ENCODE peak calls at places on chromosomes 16 and 17, in seven cellular contexts. One of them, this sample, is unnamed.

GRCh38 chr17:19747829-19748806 is at the start of gene ALDH3A1:
- DNase-seq in fibroblast of pulmonary artery: no peak
- DNase-seq in BE2C: no peak
- DNase-seq in CD8-positive, alpha-beta memory T cell: no peak
- DNase-seq in HAP-1: no peak
- DNase-seq in fibroblast of the conjunctiva: peak; percentile 27
- DNase-seq in KG1: no peak
- DNase-seq in this sample: no peak

GRCh38 chr16:67917852-67918236 is 13.8 kb downstream of the CTRL start:
- DNase-seq in fibroblast of pulmonary artery: peak; percentile 44
- DNase-seq in BE2C: no peak
- DNase-seq in CD8-positive, alpha-beta memory T cell: no peak
- DNase-seq in HAP-1: no peak
- DNase-seq in fibroblast of the conjunctiva: no peak
- DNase-seq in KG1: no peak
- DNase-seq in this sample: no peak

GRCh38 chr17:33242725-33243124 is 50.4 kb downstream of the ASIC2 start:
- DNase-seq in fibroblast of pulmonary artery: no peak
- DNase-seq in BE2C: no peak
- DNase-seq in CD8-positive, alpha-beta memory T cell: no peak
- DNase-seq in HAP-1: no peak
- DNase-seq in fibroblast of the conjunctiva: no peak
- DNase-seq in KG1: no peak
- DNase-seq in this sample: peak; percentile 61

GRCh38 chr17:41223821-41224220 is 2.6 kb upstream of the KRTAP9-2 start:
- DNase-seq in fibroblast of pulmonary artery: peak; percentile 20
- DNase-seq in BE2C: no peak
- DNase-seq in CD8-positive, alpha-beta memory T cell: no peak
- DNase-seq in HAP-1: no peak
- DNase-seq in fibroblast of the conjunctiva: no peak
- DNase-seq in KG1: no peak
- DNase-seq in this sample: no peak

GRCh38 chr17:43226393-43226792 is 2.0 kb downstream of the CCDC200 start:
- DNase-seq in fibroblast of pulmonary artery: no peak
- DNase-seq in BE2C: no peak
- DNase-seq in CD8-positive, alpha-beta memory T cell: no peak
- DNase-seq in HAP-1: no peak
- DNase-seq in fibroblast of the conjunctiva: no peak
- DNase-seq in KG1: no peak
- DNase-seq in this sample: no peak

GRCh38 chr17:76462556-76463290 is 4.7 kb upstream of the AANAT start:
- DNase-seq in fibroblast of pulmonary artery: no peak
- DNase-seq in BE2C: no peak
- DNase-seq in CD8-positive, alpha-beta memory T cell: no peak
- DNase-seq in HAP-1: no peak
- DNase-seq in fibroblast of the conjunctiva: no peak
- DNase-seq in KG1: no peak
- DNase-seq in this sample: no peak

GRCh38 chr17:77527394-77527793 is 386.6 kb downstream of the SEC14L1 start:
- DNase-seq in fibroblast of pulmonary artery: no peak
- DNase-seq in BE2C: no peak
- DNase-seq in CD8-positive, alpha-beta memory T cell: no peak
- DNase-seq in HAP-1: no peak
- DNase-seq in fibroblast of the conjunctiva: no peak
- DNase-seq in KG1: no peak
- DNase-seq in this sample: no peak

GRCh38 chr16:2058901-2059300 is 11.1 kb downstream of the TSC2 start:
- DNase-seq in fibroblast of pulmonary artery: no peak
- DNase-seq in BE2C: no peak
- DNase-seq in CD8-positive, alpha-beta memory T cell: no peak
- DNase-seq in HAP-1: no peak
- DNase-seq in fibroblast of the conjunctiva: no peak
- DNase-seq in KG1: no peak
- DNase-seq in this sample: peak; percentile 41

GRCh38 chr17:2125013-2125535 is 70.2 kb downstream of the HIC1 start:
- DNase-seq in fibroblast of pulmonary artery: peak; percentile 72
- DNase-seq in BE2C: no peak
- DNase-seq in CD8-positive, alpha-beta memory T cell: no peak
- DNase-seq in HAP-1: no peak
- DNase-seq in fibroblast of the conjunctiva: no peak
- DNase-seq in KG1: no peak
- DNase-seq in this sample: no peak

GRCh38 chr16:85522517-85522841 is 90.6 kb upstream of the GSE1 start:
- DNase-seq in fibroblast of pulmonary artery: no peak
- DNase-seq in BE2C: no peak
- DNase-seq in CD8-positive, alpha-beta memory T cell: no peak
- DNase-seq in HAP-1: no peak
- DNase-seq in fibroblast of the conjunctiva: no peak
- DNase-seq in KG1: no peak
- DNase-seq in this sample: no peak

GRCh38 chr16:68732068-68732680 is 4.9 kb upstream of the CDH1 start:
- DNase-seq in fibroblast of pulmonary artery: no peak
- DNase-seq in BE2C: peak; percentile 34
- DNase-seq in CD8-positive, alpha-beta memory T cell: no peak
- DNase-seq in HAP-1: no peak
- DNase-seq in fibroblast of the conjunctiva: no peak
- DNase-seq in KG1: no peak
- DNase-seq in this sample: no peak

GRCh38 chr16:10871157-10871991 is 5.6 kb upstream of the CIITA start:
- DNase-seq in fibroblast of pulmonary artery: peak; percentile 56
- DNase-seq in BE2C: no peak
- DNase-seq in CD8-positive, alpha-beta memory T cell: no peak
- DNase-seq in HAP-1: no peak
- DNase-seq in fibroblast of the conjunctiva: peak; percentile 13
- DNase-seq in KG1: peak; percentile 45
- DNase-seq in this sample: peak; percentile 11

GRCh38 chr16:7393680-7394079 is 61.0 kb downstream of the RBFOX1 start:
- DNase-seq in fibroblast of pulmonary artery: no peak
- DNase-seq in BE2C: no peak
- DNase-seq in CD8-positive, alpha-beta memory T cell: no peak
- DNase-seq in HAP-1: no peak
- DNase-seq in fibroblast of the conjunctiva: no peak
- DNase-seq in KG1: no peak
- DNase-seq in this sample: no peak

GRCh38 chr16:49236216-49236615 is 45.4 kb downstream of the CBLN1 start:
- DNase-seq in fibroblast of pulmonary artery: no peak
- DNase-seq in BE2C: no peak
- DNase-seq in CD8-positive, alpha-beta memory T cell: no peak
- DNase-seq in HAP-1: no peak
- DNase-seq in fibroblast of the conjunctiva: no peak
- DNase-seq in KG1: no peak
- DNase-seq in this sample: no peak

GRCh38 chr16:29705030-29705429 is 26.1 kb downstream of the QPRT start:
- DNase-seq in fibroblast of pulmonary artery: no peak
- DNase-seq in BE2C: no peak
- DNase-seq in CD8-positive, alpha-beta memory T cell: no peak
- DNase-seq in HAP-1: no peak
- DNase-seq in fibroblast of the conjunctiva: no peak
- DNase-seq in KG1: no peak
- DNase-seq in this sample: no peak

GRCh38 chr16:64865037-64865696 is 256.7 kb downstream of the CDH11 start:
- DNase-seq in fibroblast of pulmonary artery: peak; percentile 13
- DNase-seq in BE2C: no peak
- DNase-seq in CD8-positive, alpha-beta memory T cell: no peak
- DNase-seq in HAP-1: no peak
- DNase-seq in fibroblast of the conjunctiva: no peak
- DNase-seq in KG1: no peak
- DNase-seq in this sample: no peak

GRCh38 chr16:1825864-1826690 is 548 bp downstream of the HAGH start:
- DNase-seq in fibroblast of pulmonary artery: peak; percentile 6
- DNase-seq in BE2C: no peak
- DNase-seq in CD8-positive, alpha-beta memory T cell: peak; percentile 12
- DNase-seq in HAP-1: peak; percentile 46
- DNase-seq in fibroblast of the conjunctiva: no peak
- DNase-seq in KG1: peak; percentile 45
- DNase-seq in this sample: no peak

GRCh38 chr16:4694664-4695451 is 1.5 kb downstream of the NUDT16L1 start:
- DNase-seq in fibroblast of pulmonary artery: no peak
- DNase-seq in BE2C: no peak
- DNase-seq in CD8-positive, alpha-beta memory T cell: no peak
- DNase-seq in HAP-1: no peak
- DNase-seq in fibroblast of the conjunctiva: no peak
- DNase-seq in KG1: no peak
- DNase-seq in this sample: no peak

GRCh38 chr17:41403409-41404023 is 6.1 kb upstream of the KRT31 start:
- DNase-seq in fibroblast of pulmonary artery: peak; percentile 17
- DNase-seq in BE2C: no peak
- DNase-seq in CD8-positive, alpha-beta memory T cell: no peak
- DNase-seq in HAP-1: no peak
- DNase-seq in fibroblast of the conjunctiva: no peak
- DNase-seq in KG1: no peak
- DNase-seq in this sample: no peak

GRCh38 chr17:72005332-72006163 is 115.3 kb upstream of the SOX9 start:
- DNase-seq in fibroblast of pulmonary artery: no peak
- DNase-seq in BE2C: no peak
- DNase-seq in CD8-positive, alpha-beta memory T cell: no peak
- DNase-seq in HAP-1: no peak
- DNase-seq in fibroblast of the conjunctiva: no peak
- DNase-seq in KG1: no peak
- DNase-seq in this sample: no peak

GRCh38 chr17:81044764-81045589 is 10.0 kb downstream of the BAIAP2 start:
- DNase-seq in fibroblast of pulmonary artery: peak; percentile 80
- DNase-seq in BE2C: peak; percentile 77
- DNase-seq in CD8-positive, alpha-beta memory T cell: no peak
- DNase-seq in HAP-1: no peak
- DNase-seq in fibroblast of the conjunctiva: peak; percentile 37
- DNase-seq in KG1: no peak
- DNase-seq in this sample: peak; percentile 38

GRCh38 chr17:77225246-77225645 is 84.5 kb downstream of the SEC14L1 start:
- DNase-seq in fibroblast of pulmonary artery: no peak
- DNase-seq in BE2C: no peak
- DNase-seq in CD8-positive, alpha-beta memory T cell: no peak
- DNase-seq in HAP-1: no peak
- DNase-seq in fibroblast of the conjunctiva: no peak
- DNase-seq in KG1: no peak
- DNase-seq in this sample: no peak

GRCh38 chr17:59469786-59470485 is 95.5 kb upstream of the DHX40 start:
- DNase-seq in fibroblast of pulmonary artery: no peak
- DNase-seq in BE2C: no peak
- DNase-seq in CD8-positive, alpha-beta memory T cell: no peak
- DNase-seq in HAP-1: no peak
- DNase-seq in fibroblast of the conjunctiva: no peak
- DNase-seq in KG1: no peak
- DNase-seq in this sample: no peak

GRCh38 chr16:72612271-72612670 is 435.7 kb downstream of the ZFHX3 start:
- DNase-seq in fibroblast of pulmonary artery: peak; percentile 15
- DNase-seq in BE2C: no peak
- DNase-seq in CD8-positive, alpha-beta memory T cell: no peak
- DNase-seq in HAP-1: no peak
- DNase-seq in fibroblast of the conjunctiva: peak; percentile 42
- DNase-seq in KG1: no peak
- DNase-seq in this sample: no peak

GRCh38 chr17:48997103-48997826 is at the start of gene IGF2BP1:
- DNase-seq in fibroblast of pulmonary artery: peak; percentile 73
- DNase-seq in BE2C: peak; percentile 60
- DNase-seq in CD8-positive, alpha-beta memory T cell: no peak
- DNase-seq in HAP-1: peak; percentile 78
- DNase-seq in fibroblast of the conjunctiva: no peak
- DNase-seq in KG1: no peak
- DNase-seq in this sample: no peak

GRCh38 chr17:60720763-60721531 is 43.3 kb downstream of the BCAS3 start:
- DNase-seq in fibroblast of pulmonary artery: peak; percentile 86
- DNase-seq in BE2C: peak; percentile 48
- DNase-seq in CD8-positive, alpha-beta memory T cell: no peak
- DNase-seq in HAP-1: peak; percentile 63
- DNase-seq in fibroblast of the conjunctiva: peak; percentile 51
- DNase-seq in KG1: peak; percentile 17
- DNase-seq in this sample: peak; percentile 0

GRCh38 chr16:76565542-76565941 is 288.3 kb downstream of the CNTNAP4 start:
- DNase-seq in fibroblast of pulmonary artery: no peak
- DNase-seq in BE2C: no peak
- DNase-seq in CD8-positive, alpha-beta memory T cell: no peak
- DNase-seq in HAP-1: no peak
- DNase-seq in fibroblast of the conjunctiva: no peak
- DNase-seq in KG1: no peak
- DNase-seq in this sample: no peak

GRCh38 chr16:70746040-70746707 is 54.8 kb downstream of the VAC14 start:
- DNase-seq in fibroblast of pulmonary artery: peak; percentile 83
- DNase-seq in BE2C: no peak
- DNase-seq in CD8-positive, alpha-beta memory T cell: no peak
- DNase-seq in HAP-1: no peak
- DNase-seq in fibroblast of the conjunctiva: peak; percentile 56
- DNase-seq in KG1: no peak
- DNase-seq in this sample: no peak

GRCh38 chr17:43707184-43707583 is 45.5 kb upstream of the MEOX1 start:
- DNase-seq in fibroblast of pulmonary artery: no peak
- DNase-seq in BE2C: no peak
- DNase-seq in CD8-positive, alpha-beta memory T cell: no peak
- DNase-seq in HAP-1: no peak
- DNase-seq in fibroblast of the conjunctiva: no peak
- DNase-seq in KG1: no peak
- DNase-seq in this sample: no peak

GRCh38 chr16:10939649-10940206 is 2.5 kb downstream of the DEXI start:
- DNase-seq in fibroblast of pulmonary artery: no peak
- DNase-seq in BE2C: no peak
- DNase-seq in CD8-positive, alpha-beta memory T cell: no peak
- DNase-seq in HAP-1: no peak
- DNase-seq in fibroblast of the conjunctiva: no peak
- DNase-seq in KG1: no peak
- DNase-seq in this sample: no peak

GRCh38 chr17:78448356-78448993 is 70.0 kb downstream of the PGS1 start:
- DNase-seq in fibroblast of pulmonary artery: no peak
- DNase-seq in BE2C: no peak
- DNase-seq in CD8-positive, alpha-beta memory T cell: no peak
- DNase-seq in HAP-1: no peak
- DNase-seq in fibroblast of the conjunctiva: no peak
- DNase-seq in KG1: no peak
- DNase-seq in this sample: no peak

GRCh38 chr16:49575352-49576172 is 202.0 kb downstream of the C16orf78 start:
- DNase-seq in fibroblast of pulmonary artery: no peak
- DNase-seq in BE2C: no peak
- DNase-seq in CD8-positive, alpha-beta memory T cell: no peak
- DNase-seq in HAP-1: no peak
- DNase-seq in fibroblast of the conjunctiva: no peak
- DNase-seq in KG1: no peak
- DNase-seq in this sample: no peak

This sample was measured in DMS79.